ENCODE peak calls at places on chromosomes 1 and 21, in five cellular contexts. X is uterus, C is breast epithelium, K is foreskin keratinocyte, Q is tibial nerve. Z is an unnamed sample. For H3K4me1, the result is how much of the 10 kb centered on the place peaks cover.

GRCh38 chr1:147812799-147813198 is 52.4 kb upstream of the GJA5 start:
- DNase-seq in X (no peak), C (no peak), K (no peak), Q (no peak), Z (no peak)

GRCh38 chr1:234989019-234989418 is 139.6 kb downstream of the TOMM20 start:
- DNase-seq in X (no peak), C (no peak), K (peak), Q (no peak), Z (no peak)

GRCh38 chr1:29939086-29939485 is 702.8 kb downstream of the PTPRU start:
- DNase-seq in X (no peak), C (no peak), K (peak), Q (no peak), Z (no peak)

GRCh38 chr1:56477164-56478111 is 101.9 kb downstream of the PLPP3 start:
- DNase-seq in X (peak), C (peak), K (no peak), Q (peak), Z (no peak)

GRCh38 chr1:219000606-219001005 is 173.1 kb upstream of the LYPLAL1 start:
- DNase-seq in X (no peak), C (no peak), K (peak), Q (no peak), Z (no peak)

GRCh38 chr1:230084408-230085177 is 17.6 kb downstream of the GALNT2 start:
- DNase-seq in X (no peak), C (peak), K (peak), Q (peak), Z (peak)

GRCh38 chr1:29657816-29658215 is 421.5 kb downstream of the PTPRU start:
- DNase-seq in X (no peak), C (no peak), K (no peak), Q (no peak), Z (no peak)

GRCh38 chr1:2150836-2151235 is 43.7 kb downstream of the FAAP20 start:
- DNase-seq in X (no peak), C (no peak), K (no peak), Q (no peak), Z (no peak)

GRCh38 chr1:86788300-86789206 is 84.2 kb downstream of the SH3GLB1 start:
- DNase-seq in X (no peak), C (no peak), K (peak), Q (peak), Z (peak)

GRCh38 chr1:245614476-245614875 is 459.7 kb downstream of the KIF26B start:
- DNase-seq in X (no peak), C (no peak), K (no peak), Q (no peak), Z (no peak)

GRCh38 chr21:15730484-15731242 is 881 bp downstream of the USP25 start:
- DNase-seq in X (no peak), C (no peak), K (peak), Q (no peak), Z (no peak)

GRCh38 chr21:16891821-16892220 is 621.0 kb upstream of the CXADR start:
- DNase-seq in X (no peak), C (peak), K (peak), Q (no peak), Z (no peak)

GRCh38 chr1:234602334-234603220 is 7.4 kb downstream of the IRF2BP2 start:
- DNase-seq in X (no peak), C (peak), K (peak), Q (peak), Z (no peak)

GRCh38 chr1:197222780-197223179 is 45.3 kb upstream of the CRB1 start:
- DNase-seq in X (no peak), C (no peak), K (peak), Q (no peak), Z (no peak)

GRCh38 chr1:64082459-64082858 is 121.0 kb upstream of the UBE2U start:
- DNase-seq in X (no peak), C (no peak), K (peak), Q (no peak), Z (no peak)

GRCh38 chr1:36778773-36779172 is 255.5 kb downstream of the GRIK3 start:
- DNase-seq in X (no peak), C (no peak), K (no peak), Q (no peak), Z (no peak)

DNA sequence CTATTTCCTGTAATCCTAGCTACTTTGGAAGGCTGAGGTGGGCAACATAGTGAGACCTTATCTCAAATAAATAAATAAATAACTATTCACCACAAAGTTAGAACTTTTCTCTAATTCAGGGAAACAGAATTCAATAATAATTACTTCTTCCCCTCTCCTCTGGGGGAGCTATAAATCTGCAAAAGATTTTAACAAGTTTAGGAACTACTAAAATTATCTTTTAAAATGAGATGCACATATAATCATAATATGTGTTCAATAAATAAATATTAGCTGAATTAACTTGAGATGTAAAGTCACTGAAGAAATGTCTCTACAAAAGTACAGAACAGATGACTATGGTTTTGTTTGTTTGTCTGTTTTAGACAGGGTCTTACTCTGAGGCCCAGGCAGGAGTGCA is 14.1 kb downstream of the WDR47 start:
- DNase-seq in X (no peak), C (no peak), K (no peak), Q (no peak), Z (no peak)
- TF ChIP-seq CTCF in X (no peak), C (no peak), K (peak), Q (peak), Z (no peak)

GRCh38 chr1:9784508-9785133 is 39.1 kb downstream of the CLSTN1 start:
- DNase-seq in X (no peak), C (peak), K (peak), Q (peak), Z (no peak)
- H3K4me1 ChIP-seq in X (under half), C (under half), K (under half), Q (under half), Z (under half)

GRCh38 chr1:159889202-159889601 is 10.8 kb downstream of the CFAP45 start:
- DNase-seq in X (no peak), C (no peak), K (no peak), Q (no peak), Z (no peak)
- H3K27ac ChIP-seq in X (no peak), C (no peak), K (no peak), Q (peak), Z (peak)

GRCh38 chr1:87989346-87989745 is 660.7 kb downstream of the LMO4 start:
- DNase-seq in X (no peak), C (no peak), K (peak), Q (no peak), Z (no peak)

GRCh38 chr1:87983841-87984240 is 655.2 kb downstream of the LMO4 start:
- DNase-seq in X (no peak), C (no peak), K (no peak), Q (no peak), Z (no peak)

GRCh38 chr1:87981810-87982209 is 653.1 kb downstream of the LMO4 start:
- DNase-seq in X (no peak), C (no peak), K (no peak), Q (no peak), Z (no peak)

GRCh38 chr1:87985071-87985470 is 656.4 kb downstream of the LMO4 start:
- DNase-seq in X (no peak), C (no peak), K (no peak), Q (no peak), Z (no peak)

GRCh38 chr1:87986154-87986914 is 657.7 kb downstream of the LMO4 start:
- DNase-seq in X (no peak), C (no peak), K (no peak), Q (no peak), Z (no peak)
- TF ChIP-seq CTCF in X (no peak), C (no peak), K (peak), Q (no peak), Z (no peak)

DNA sequence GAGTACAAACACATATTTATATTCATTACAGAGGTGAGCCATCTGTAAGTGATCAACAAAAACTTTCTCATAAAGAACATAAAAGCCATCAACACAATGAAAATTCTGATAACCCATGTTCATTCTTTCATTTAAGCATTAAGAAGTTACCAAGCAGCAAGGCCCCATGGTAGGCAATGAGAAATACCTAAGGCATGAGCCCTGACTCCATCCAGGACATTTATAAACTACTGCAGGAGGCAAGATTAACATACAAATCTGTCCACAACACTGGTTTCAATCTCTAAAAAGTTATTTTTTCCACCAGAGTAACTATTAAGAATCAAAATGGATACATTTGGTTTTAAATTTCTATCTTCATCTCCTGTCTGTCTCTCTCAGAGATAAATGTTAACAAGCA is 76.1 kb downstream of the SIPA1L2 start:
- DNase-seq in X (no peak), C (no peak), K (no peak), Q (no peak), Z (no peak)
- H3K4me1 ChIP-seq in X (under half), C (under half), K (under half), Q (half or more), Z (under half)

DNA sequence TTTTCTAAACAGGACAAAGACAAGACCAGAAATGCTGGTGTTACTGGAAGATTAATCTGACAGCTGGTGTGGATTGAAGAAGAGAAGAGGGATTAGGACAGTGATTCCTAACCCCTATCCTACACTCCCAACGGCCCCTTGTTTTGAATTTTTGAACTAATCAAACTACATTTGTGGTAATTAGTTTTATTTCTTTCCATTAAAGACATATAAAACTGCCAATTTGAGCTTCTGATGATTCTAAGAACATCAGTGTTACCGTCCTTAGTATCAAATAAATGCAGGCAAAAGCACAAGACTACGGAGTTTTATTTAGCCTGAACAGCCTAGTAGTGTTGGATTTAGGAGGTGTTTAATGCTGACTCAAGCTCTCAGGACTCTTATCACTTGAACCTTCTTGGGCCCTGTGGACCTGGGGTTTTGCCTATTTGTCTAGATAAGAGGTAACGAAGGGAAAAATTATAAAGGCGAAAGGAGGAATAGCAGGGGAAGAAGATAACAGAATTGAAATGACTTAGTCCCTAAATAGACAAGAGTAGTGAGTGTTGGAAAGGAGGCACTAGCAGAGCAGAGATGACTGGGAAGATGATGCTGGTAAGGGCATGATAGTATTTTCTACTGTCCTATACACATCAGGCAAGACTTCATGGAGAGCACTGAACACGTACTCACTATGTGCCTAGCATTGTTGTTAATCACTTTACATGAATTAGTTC is 2.0 kb downstream of the NPL start:
- DNase-seq in X (no peak), C (no peak), K (no peak), Q (no peak), Z (no peak)
- H3K27ac ChIP-seq in X (no peak), C (no peak), K (no peak), Q (no peak), Z (no peak)

GRCh38 chr1:211490821-211491415 is 1.0 kb downstream of the RD3 start:
- DNase-seq in X (no peak), C (no peak), K (no peak), Q (no peak), Z (no peak)
- TF ChIP-seq CTCF in X (no peak), C (no peak), K (no peak), Q (no peak), Z (no peak)

DNA sequence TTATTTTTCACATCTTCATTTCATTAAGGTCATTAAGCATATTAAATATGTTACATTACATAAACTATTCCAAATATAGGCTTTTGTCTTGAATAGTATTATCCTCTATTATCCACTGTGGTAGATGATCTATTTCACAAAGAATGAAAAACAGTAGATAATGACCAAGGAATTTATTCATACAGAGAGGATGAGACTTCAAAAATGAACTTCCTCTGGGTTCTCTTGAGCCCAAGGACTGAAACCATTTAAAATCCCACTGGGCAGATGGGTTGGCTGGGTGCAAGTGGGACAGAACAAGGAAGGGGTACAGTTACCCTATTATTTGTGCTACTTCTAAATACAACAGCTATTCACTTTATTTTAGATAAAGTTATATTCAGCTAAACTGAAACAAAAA is 33.0 kb downstream of the PTPN14 start:
- DNase-seq in X (no peak), C (no peak), K (no peak), Q (no peak), Z (no peak)
- H3K4me1 ChIP-seq in X (under half), C (under half), K (under half), Q (under half), Z (under half)

GRCh38 chr1:171963762-171964161 is 122.5 kb downstream of the DNM3 start:
- DNase-seq in X (no peak), C (no peak), K (no peak), Q (no peak), Z (no peak)
- H3K27ac ChIP-seq in X (no peak), C (no peak), K (no peak), Q (no peak), Z (no peak)

GRCh38 chr1:228392111-228392936 is 14.3 kb downstream of the TRIM11 start:
- DNase-seq in X (no peak), C (no peak), K (no peak), Q (no peak), Z (no peak)

GRCh38 chr1:228394571-228395394 is 11.9 kb downstream of the TRIM11 start:
- DNase-seq in X (peak), C (no peak), K (no peak), Q (no peak), Z (no peak)

GRCh38 chr1:228393811-228394570 is 12.6 kb downstream of the TRIM11 start:
- DNase-seq in X (no peak), C (no peak), K (no peak), Q (no peak), Z (no peak)

GRCh38 chr1:228391411-228392020 is 15.1 kb downstream of the TRIM11 start:
- DNase-seq in X (no peak), C (no peak), K (no peak), Q (no peak), Z (no peak)

DNA sequence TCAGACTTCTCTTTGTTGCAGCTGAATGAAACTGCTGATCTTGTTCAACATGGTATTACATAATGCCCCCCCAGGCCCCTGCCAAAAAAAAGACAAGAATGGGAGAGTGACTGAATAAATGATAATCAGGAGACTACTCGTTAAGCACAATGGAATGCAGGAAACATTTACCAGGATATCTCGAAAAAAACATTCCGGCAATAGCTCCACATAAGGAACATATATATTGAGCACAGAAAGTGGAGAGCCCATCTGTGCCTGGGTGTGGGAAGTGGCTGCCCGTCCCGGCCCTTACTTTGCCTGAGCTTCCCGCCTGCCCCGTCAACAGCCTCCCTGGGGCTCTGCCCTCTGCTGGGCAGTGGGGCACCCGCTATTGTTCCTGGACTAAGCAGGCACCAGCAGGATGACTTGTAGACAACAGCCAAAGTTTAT is 13.4 kb downstream of the TRIM11 start:
- DNase-seq in X (no peak), C (no peak), K (peak), Q (peak), Z (no peak)
- TF ChIP-seq CTCF in X (peak), C (no peak), K (peak), Q (no peak), Z (peak)